ENCODE peak calls at places on chromosomes 13 and 19, in six cellular contexts. One of them, this sample, is unnamed.

GRCh38 chr19:19348266-19348665 is 27.6 kb downstream of the MAU2 start:
- DNase-seq in heart left ventricle: no peak
- DNase-seq in brain microvascular endothelial cell: no peak
- DNase-seq in foreskin fibroblast: peak; percentile 24
- DNase-seq in thoracic aorta: no peak
- DNase-seq in BJ: no peak
- DNase-seq in this sample: no peak

GRCh38 chr19:661427-662196 is 1.4 kb downstream of the RNF126 start:
- DNase-seq in heart left ventricle: peak; percentile 49
- DNase-seq in brain microvascular endothelial cell: no peak
- DNase-seq in foreskin fibroblast: peak; percentile 54
- DNase-seq in thoracic aorta: no peak
- DNase-seq in BJ: no peak
- DNase-seq in this sample: no peak

GRCh38 chr19:6047741-6048231 is 62.5 kb downstream of the RFX2 start:
- DNase-seq in heart left ventricle: no peak
- DNase-seq in brain microvascular endothelial cell: peak; percentile 28
- DNase-seq in foreskin fibroblast: peak; percentile 72
- DNase-seq in thoracic aorta: no peak
- DNase-seq in BJ: no peak
- DNase-seq in this sample: no peak

GRCh38 chr13:45055902-45056648 is 64.2 kb upstream of the GTF2F2 start:
- DNase-seq in heart left ventricle: no peak
- DNase-seq in brain microvascular endothelial cell: no peak
- DNase-seq in foreskin fibroblast: peak; percentile 78
- DNase-seq in thoracic aorta: no peak
- DNase-seq in BJ: no peak
- DNase-seq in this sample: peak; percentile 70

GRCh38 chr13:74090397-74090796 is 43.8 kb downstream of the KLF12 start:
- DNase-seq in heart left ventricle: no peak
- DNase-seq in brain microvascular endothelial cell: no peak
- DNase-seq in foreskin fibroblast: no peak
- DNase-seq in thoracic aorta: no peak
- DNase-seq in BJ: no peak
- DNase-seq in this sample: no peak

GRCh38 chr19:3249408-3249807 is 24.9 kb downstream of the CELF5 start:
- DNase-seq in heart left ventricle: no peak
- DNase-seq in brain microvascular endothelial cell: no peak
- DNase-seq in foreskin fibroblast: no peak
- DNase-seq in thoracic aorta: no peak
- DNase-seq in BJ: no peak
- DNase-seq in this sample: no peak

GRCh38 chr19:55305491-55305890 is 19.6 kb downstream of the TMEM150B start:
- DNase-seq in heart left ventricle: peak; percentile 46
- DNase-seq in brain microvascular endothelial cell: no peak
- DNase-seq in foreskin fibroblast: peak; percentile 37
- DNase-seq in thoracic aorta: no peak
- DNase-seq in BJ: no peak
- DNase-seq in this sample: no peak

GRCh38 chr13:37777676-37778075 is 91.9 kb downstream of the TRPC4 start:
- DNase-seq in heart left ventricle: no peak
- DNase-seq in brain microvascular endothelial cell: no peak
- DNase-seq in foreskin fibroblast: no peak
- DNase-seq in thoracic aorta: no peak
- DNase-seq in BJ: no peak
- DNase-seq in this sample: no peak

GRCh38 chr19:751501-752341 is 809 bp downstream of the MISP start:
- DNase-seq in heart left ventricle: no peak
- DNase-seq in brain microvascular endothelial cell: peak; percentile 85
- DNase-seq in foreskin fibroblast: peak; percentile 95
- DNase-seq in thoracic aorta: no peak
- DNase-seq in BJ: peak; percentile 43
- DNase-seq in this sample: no peak

GRCh38 chr19:33175886-33176669 is 18.1 kb upstream of the LRP3 start:
- DNase-seq in heart left ventricle: peak; percentile 30
- DNase-seq in brain microvascular endothelial cell: no peak
- DNase-seq in foreskin fibroblast: peak; percentile 58
- DNase-seq in thoracic aorta: no peak
- DNase-seq in BJ: no peak
- DNase-seq in this sample: no peak

GRCh38 chr13:67650471-67650870 is 420.3 kb upstream of the PCDH9 start:
- DNase-seq in heart left ventricle: no peak
- DNase-seq in brain microvascular endothelial cell: no peak
- DNase-seq in foreskin fibroblast: no peak
- DNase-seq in thoracic aorta: no peak
- DNase-seq in BJ: no peak
- DNase-seq in this sample: no peak

GRCh38 chr19:39864118-39864517 is 17.9 kb upstream of the FBL start:
- DNase-seq in heart left ventricle: no peak
- DNase-seq in brain microvascular endothelial cell: no peak
- DNase-seq in foreskin fibroblast: peak; percentile 14
- DNase-seq in thoracic aorta: no peak
- DNase-seq in BJ: no peak
- DNase-seq in this sample: no peak
- H3K4me3 ChIP-seq in heart left ventricle: no peak overlapping the region
- H3K4me3 ChIP-seq in brain microvascular endothelial cell: no peak overlapping the region
- H3K4me3 ChIP-seq in foreskin fibroblast: no peak overlapping the region
- H3K4me3 ChIP-seq in thoracic aorta: no peak overlapping the region
- H3K4me3 ChIP-seq in BJ: no peak overlapping the region
- H3K4me3 ChIP-seq in this sample: no peak overlapping the region

DNA sequence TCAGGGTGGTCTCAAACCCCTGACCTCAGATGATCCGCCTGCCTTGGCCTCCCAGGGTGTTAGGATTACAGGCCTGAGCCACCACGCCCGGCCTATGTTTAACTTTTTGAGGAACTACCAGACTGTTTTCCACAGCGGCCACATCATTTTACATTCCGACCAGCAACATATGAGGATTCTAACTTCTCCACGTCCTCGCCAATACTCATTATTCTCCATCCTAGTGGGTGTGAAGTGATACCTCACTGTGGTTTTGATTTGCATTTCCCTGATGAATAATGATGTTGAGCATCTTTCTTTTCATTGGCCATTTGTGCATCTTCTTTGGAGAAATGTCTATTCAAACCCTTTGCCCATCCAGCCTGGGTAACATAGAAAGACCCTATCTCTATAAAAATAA is 14.8 kb downstream of the SLC5A5 start:
- DNase-seq in heart left ventricle: no peak
- DNase-seq in brain microvascular endothelial cell: no peak
- DNase-seq in foreskin fibroblast: no peak
- DNase-seq in thoracic aorta: no peak
- DNase-seq in BJ: no peak
- DNase-seq in this sample: no peak
- TF ChIP-seq CTCF in heart left ventricle: no peak
- TF ChIP-seq CTCF in brain microvascular endothelial cell: no peak
- TF ChIP-seq CTCF in foreskin fibroblast: no peak
- TF ChIP-seq CTCF in thoracic aorta: no peak
- TF ChIP-seq CTCF in BJ: no peak
- TF ChIP-seq CTCF in this sample: no peak

GRCh38 chr13:57748096-57748495 is 116.6 kb downstream of the PCDH17 start:
- DNase-seq in heart left ventricle: no peak
- DNase-seq in brain microvascular endothelial cell: no peak
- DNase-seq in foreskin fibroblast: no peak
- DNase-seq in thoracic aorta: no peak
- DNase-seq in BJ: no peak
- DNase-seq in this sample: no peak
- H3K4me3 ChIP-seq in heart left ventricle: no peak overlapping the region
- H3K4me3 ChIP-seq in brain microvascular endothelial cell: no peak overlapping the region
- H3K4me3 ChIP-seq in foreskin fibroblast: no peak overlapping the region
- H3K4me3 ChIP-seq in thoracic aorta: no peak overlapping the region
- H3K4me3 ChIP-seq in BJ: no peak overlapping the region
- H3K4me3 ChIP-seq in this sample: no peak overlapping the region

GRCh38 chr13:23667750-23668149 is 97.5 kb downstream of the TNFRSF19 start:
- DNase-seq in heart left ventricle: no peak
- DNase-seq in brain microvascular endothelial cell: no peak
- DNase-seq in foreskin fibroblast: no peak
- DNase-seq in thoracic aorta: no peak
- DNase-seq in BJ: no peak
- DNase-seq in this sample: no peak
- TF ChIP-seq CTCF in heart left ventricle: no peak
- TF ChIP-seq CTCF in brain microvascular endothelial cell: no peak
- TF ChIP-seq CTCF in foreskin fibroblast: no peak
- TF ChIP-seq CTCF in thoracic aorta: no peak
- TF ChIP-seq CTCF in BJ: no peak
- TF ChIP-seq CTCF in this sample: no peak

DNA sequence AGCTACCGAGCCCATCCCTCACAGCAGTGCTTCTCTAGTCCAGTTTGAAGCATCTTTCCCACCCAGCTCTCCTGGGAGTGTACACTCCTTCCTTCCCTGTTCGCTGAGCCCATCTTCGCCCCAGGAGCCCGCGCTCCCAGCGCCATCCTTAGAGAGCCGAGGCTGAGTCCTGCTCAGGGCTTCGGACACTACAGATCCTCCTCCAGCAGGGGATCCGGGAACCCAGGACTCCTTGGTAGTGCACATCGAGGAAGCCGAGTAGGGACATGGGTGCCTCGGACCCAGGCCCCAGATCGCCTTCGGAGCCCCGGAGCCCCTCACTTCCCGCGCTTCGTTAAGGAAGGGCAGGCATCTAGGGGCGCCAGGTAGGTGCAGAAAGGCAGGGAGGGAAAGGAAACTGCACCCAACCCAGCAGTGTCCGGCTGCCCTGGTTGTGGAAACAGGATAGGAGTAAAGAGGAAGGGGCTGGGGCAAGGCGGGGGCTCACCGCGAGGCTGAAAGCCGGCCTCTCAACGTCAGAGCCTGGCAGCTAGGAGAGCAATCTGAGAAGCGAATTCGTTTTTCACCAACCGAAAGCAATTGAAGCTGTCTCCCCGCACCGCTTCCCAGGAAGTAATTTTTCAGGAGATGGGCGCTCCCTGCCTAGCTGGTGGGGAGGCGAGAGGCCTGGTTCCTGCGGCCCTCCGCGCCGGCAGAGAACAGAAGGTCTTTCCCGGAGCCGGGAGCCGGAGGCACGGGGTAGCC is 1.0 kb downstream of the PDX1 start:
- DNase-seq in heart left ventricle: no peak
- DNase-seq in brain microvascular endothelial cell: no peak
- DNase-seq in foreskin fibroblast: peak; percentile 49
- DNase-seq in thoracic aorta: no peak
- DNase-seq in BJ: no peak
- DNase-seq in this sample: no peak
- H3K4me3 ChIP-seq in heart left ventricle: peak overlapping the region; percentile 44
- H3K4me3 ChIP-seq in brain microvascular endothelial cell: no peak overlapping the region
- H3K4me3 ChIP-seq in foreskin fibroblast: peak overlapping the region; percentile 35
- H3K4me3 ChIP-seq in thoracic aorta: peak overlapping the region; percentile 67
- H3K4me3 ChIP-seq in BJ: peak overlapping the region; percentile 28
- H3K4me3 ChIP-seq in this sample: peak overlapping the region; percentile 7

DNA sequence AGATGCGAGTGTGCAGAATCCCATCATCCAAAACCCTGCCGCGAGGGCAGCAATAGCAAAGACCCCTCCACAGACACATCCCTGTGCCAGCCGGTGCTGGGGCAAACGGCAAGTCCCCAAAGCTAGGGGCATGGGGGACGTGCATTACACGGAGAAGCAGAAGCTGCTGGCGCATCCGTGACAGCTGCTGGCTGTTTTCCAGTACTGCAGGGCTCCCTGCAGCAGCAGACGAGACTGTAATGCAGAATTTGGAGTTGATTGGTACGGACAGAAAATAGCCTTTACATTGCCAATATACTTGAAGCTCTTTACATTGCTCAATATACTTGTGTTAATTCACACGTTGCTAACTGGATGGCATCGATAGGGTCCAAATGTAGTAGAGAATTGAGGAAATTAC is 77.2 kb upstream of the TMTC4 start:
- DNase-seq in heart left ventricle: no peak
- DNase-seq in brain microvascular endothelial cell: no peak
- DNase-seq in foreskin fibroblast: no peak
- DNase-seq in thoracic aorta: no peak
- DNase-seq in BJ: no peak
- DNase-seq in this sample: no peak
- TF ChIP-seq CTCF in heart left ventricle: no peak
- TF ChIP-seq CTCF in brain microvascular endothelial cell: peak; percentile 10
- TF ChIP-seq CTCF in foreskin fibroblast: no peak
- TF ChIP-seq CTCF in thoracic aorta: no peak
- TF ChIP-seq CTCF in BJ: no peak
- TF ChIP-seq CTCF in this sample: no peak

DNA sequence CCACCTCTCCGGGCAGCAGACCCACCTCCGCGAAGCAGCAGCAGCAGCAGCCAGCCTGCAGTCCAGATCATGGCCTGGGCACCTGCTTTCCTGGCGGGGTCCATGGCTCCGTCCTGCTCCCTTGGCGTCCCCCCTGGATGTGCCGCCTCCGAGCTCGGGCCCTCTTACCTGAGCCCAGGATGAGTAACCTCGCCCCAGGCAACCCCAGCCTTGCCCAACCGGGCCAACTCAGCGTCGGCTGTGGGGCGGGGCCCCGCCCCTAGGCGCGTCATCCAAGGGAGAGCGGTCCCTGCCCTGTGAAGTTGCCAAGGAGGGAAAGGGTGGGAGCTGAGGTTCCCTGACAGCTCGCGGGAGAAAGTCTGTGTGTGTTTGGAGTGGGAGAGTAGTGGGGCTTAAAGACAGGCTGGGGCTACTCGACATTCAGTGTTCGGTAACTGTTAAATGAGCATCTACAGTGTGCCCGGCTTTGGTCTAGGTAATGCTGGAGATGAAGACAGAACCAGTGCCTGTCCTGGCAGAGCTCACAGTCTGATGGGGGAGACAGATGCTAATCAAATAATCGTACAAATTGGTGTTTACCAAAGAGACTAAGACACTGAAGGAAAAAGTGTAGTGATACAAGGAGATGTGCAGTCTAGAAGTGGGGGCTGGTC is at the start of gene LYPD3:
- DNase-seq in heart left ventricle: no peak
- DNase-seq in brain microvascular endothelial cell: no peak
- DNase-seq in foreskin fibroblast: peak; percentile 87
- DNase-seq in thoracic aorta: no peak
- DNase-seq in BJ: peak; percentile 6
- DNase-seq in this sample: no peak
- H3K4me3 ChIP-seq in heart left ventricle: peak within 1 kb of the TSS; percentile 69
- H3K4me3 ChIP-seq in brain microvascular endothelial cell: no peak within 1 kb of the TSS
- H3K4me3 ChIP-seq in foreskin fibroblast: no peak within 1 kb of the TSS
- H3K4me3 ChIP-seq in thoracic aorta: peak within 1 kb of the TSS; percentile 87
- H3K4me3 ChIP-seq in BJ: no peak within 1 kb of the TSS
- H3K4me3 ChIP-seq in this sample: peak within 1 kb of the TSS; percentile 53

GRCh38 chr19:10830370-10830769 is 5.6 kb downstream of the TMED1 start:
- DNase-seq in heart left ventricle: no peak
- DNase-seq in brain microvascular endothelial cell: no peak
- DNase-seq in foreskin fibroblast: no peak
- DNase-seq in thoracic aorta: no peak
- DNase-seq in BJ: no peak
- DNase-seq in this sample: no peak

GRCh38 chr19:10829967-10830366 is 6.0 kb downstream of the TMED1 start:
- DNase-seq in heart left ventricle: no peak
- DNase-seq in brain microvascular endothelial cell: no peak
- DNase-seq in foreskin fibroblast: no peak
- DNase-seq in thoracic aorta: no peak
- DNase-seq in BJ: no peak
- DNase-seq in this sample: no peak

GRCh38 chr19:10826846-10827245 is 9.2 kb downstream of the TMED1 start:
- DNase-seq in heart left ventricle: no peak
- DNase-seq in brain microvascular endothelial cell: no peak
- DNase-seq in foreskin fibroblast: no peak
- DNase-seq in thoracic aorta: no peak
- DNase-seq in BJ: no peak
- DNase-seq in this sample: no peak

GRCh38 chr19:10830941-10831779 is 4.9 kb downstream of the TMED1 start:
- DNase-seq in heart left ventricle: no peak
- DNase-seq in brain microvascular endothelial cell: no peak
- DNase-seq in foreskin fibroblast: no peak
- DNase-seq in thoracic aorta: no peak
- DNase-seq in BJ: no peak
- DNase-seq in this sample: no peak

GRCh38 chr19:10828981-10829821 is 6.8 kb downstream of the TMED1 start:
- DNase-seq in heart left ventricle: no peak
- DNase-seq in brain microvascular endothelial cell: no peak
- DNase-seq in foreskin fibroblast: no peak
- DNase-seq in thoracic aorta: no peak
- DNase-seq in BJ: no peak
- DNase-seq in this sample: no peak
- TF ChIP-seq CTCF in heart left ventricle: no peak
- TF ChIP-seq CTCF in brain microvascular endothelial cell: peak; percentile 46
- TF ChIP-seq CTCF in foreskin fibroblast: peak; percentile 15
- TF ChIP-seq CTCF in thoracic aorta: no peak
- TF ChIP-seq CTCF in BJ: peak; percentile 7
- TF ChIP-seq CTCF in this sample: peak; percentile 16

This sample was measured in HFF-Myc.